ENCODE peak calls at places on chromosomes 6 and 20, in eight cellular contexts. Q is astrocyte, U is ovary, F is cardiac muscle cell, Z is PC-3, H is OCI-LY7, N is HCT116, C is psoas muscle. J is an unnamed sample.

GRCh38 chr20:12305555-12305954 is 387.9 kb downstream of the BTBD3 start:
- DNase-seq in F (peak; percentile 2), U (no peak), N (no peak), C (no peak), H (no peak), Q (no peak), Z (no peak), J (no peak)

GRCh38 chr6:2914318-2914660 is 11.2 kb upstream of the SERPINB9 start:
- DNase-seq in Q (no peak), F (no peak), Z (no peak), H (no peak), U (no peak), N (no peak), C (no peak), J (no peak)

GRCh38 chr6:15915508-15916178 is 213.2 kb upstream of the MYLIP start:
- DNase-seq in F (no peak), Q (no peak), Z (no peak), U (no peak), N (no peak), C (no peak), H (no peak), J (no peak)

GRCh38 chr6:12844284-12845223 is 128.0 kb downstream of the PHACTR1 start:
- DNase-seq in U (no peak), H (peak; percentile 27), F (peak; percentile 54), C (no peak), Z (peak; percentile 52), Q (peak; percentile 10), N (peak; percentile 10), J (peak; percentile 1)

GRCh38 chr6:106530026-106530425 is 99.3 kb downstream of the RTN4IP1 start:
- DNase-seq in H (no peak), Z (no peak), C (no peak), F (no peak), Q (no peak), U (no peak), N (no peak), J (no peak)

GRCh38 chr6:1864496-1864895 is 254.8 kb downstream of the FOXC1 start:
- DNase-seq in U (no peak), C (no peak), Z (no peak), H (no peak), N (no peak), Q (peak; percentile 7), F (no peak), J (no peak)

GRCh38 chr6:42555477-42556457 is 8.1 kb upstream of the UBR2 start:
- DNase-seq in H (peak; percentile 30), Z (peak; percentile 47), F (peak; percentile 7), Q (no peak), C (no peak), N (peak; percentile 33), U (no peak), J (peak; percentile 57)

GRCh38 chr20:13771853-13772453 is 12.8 kb downstream of the ESF1 start:
- DNase-seq in C (no peak), Q (peak; percentile 4), N (no peak), F (peak; percentile 41), U (no peak), Z (peak; percentile 72), H (peak; percentile 56), J (peak; percentile 9)

GRCh38 chr6:91241946-91242613 is 655.2 kb upstream of the MAP3K7 start:
- DNase-seq in C (no peak), H (no peak), U (no peak), N (no peak), Z (no peak), Q (no peak), F (no peak), J (no peak)

GRCh38 chr6:155980014-155980413 is 524.4 kb upstream of the NOX3 start:
- DNase-seq in U (no peak), Z (no peak), C (no peak), N (no peak), Q (no peak), H (no peak), F (no peak), J (no peak)

GRCh38 chr6:155974967-155975366 is 519.3 kb upstream of the NOX3 start:
- DNase-seq in F (no peak), Q (no peak), Z (no peak), H (no peak), N (no peak), C (no peak), U (no peak), J (no peak)

GRCh38 chr6:155970878-155971702 is 515.5 kb upstream of the NOX3 start:
- DNase-seq in C (no peak), Q (no peak), F (no peak), H (no peak), U (no peak), Z (no peak), N (no peak), J (no peak)

GRCh38 chr6:155968921-155969320 is 513.3 kb upstream of the NOX3 start:
- DNase-seq in H (no peak), Q (no peak), N (no peak), U (no peak), F (no peak), C (no peak), Z (no peak), J (no peak)

DNA sequence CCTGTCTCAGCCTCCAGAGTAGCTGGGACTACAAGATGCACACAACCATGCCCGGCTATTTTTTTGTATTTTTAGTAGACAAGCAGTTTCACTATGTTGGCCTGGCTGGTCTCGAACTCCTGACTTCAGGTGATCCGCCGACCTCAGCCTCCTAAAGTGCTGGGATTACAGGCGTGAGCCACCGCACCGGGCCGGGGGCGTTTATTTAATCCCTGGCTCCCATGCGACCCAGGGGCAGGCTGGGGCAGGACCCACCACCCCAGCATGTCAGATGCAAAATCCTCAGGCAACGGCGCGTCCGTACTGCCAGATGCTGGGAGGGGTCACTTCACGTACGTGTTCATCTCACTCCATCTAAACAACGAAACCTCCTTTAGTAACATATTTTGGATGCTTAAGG is 518.7 kb upstream of the NOX3 start:
- DNase-seq in C (no peak), Q (no peak), Z (no peak), F (no peak), N (no peak), U (no peak), H (no peak), J (no peak)
- H3K4me1 ChIP-seq in C (no peaks in the 10 kb centered on the region), Q (no peaks in the 10 kb centered on the region), Z (no peaks in the 10 kb centered on the region), F (no peaks in the 10 kb centered on the region), N (no peaks in the 10 kb centered on the region), U (no peaks in the 10 kb centered on the region), H (no peaks in the 10 kb centered on the region), J (peaks cover 9% of the 10 kb centered on the region)

GRCh38 chr20:11047559-11047958 is 373.8 kb upstream of the JAG1 start:
- DNase-seq in Q (peak; percentile 83), H (no peak), F (no peak), C (no peak), N (no peak), U (no peak), Z (peak; percentile 19), J (no peak)

GRCh38 chr20:11051146-11051545 is 377.3 kb upstream of the JAG1 start:
- DNase-seq in F (peak; percentile 27), Z (no peak), Q (no peak), N (no peak), H (no peak), U (no peak), C (no peak), J (no peak)

GRCh38 chr20:11045412-11046175 is 371.8 kb upstream of the JAG1 start:
- DNase-seq in N (no peak), Q (no peak), Z (no peak), C (no peak), U (no peak), F (no peak), H (no peak), J (no peak)

GRCh38 chr20:11050350-11050749 is 376.6 kb upstream of the JAG1 start:
- DNase-seq in Q (no peak), U (no peak), F (no peak), H (no peak), N (no peak), Z (peak; percentile 47), C (no peak), J (no peak)

GRCh38 chr20:11048739-11049138 is 374.9 kb upstream of the JAG1 start:
- DNase-seq in C (no peak), N (no peak), Q (no peak), H (no peak), F (no peak), Z (no peak), U (no peak), J (no peak)
- H3K4me1 ChIP-seq in C (no peaks in the 10 kb centered on the region), N (no peaks in the 10 kb centered on the region), Q (no peaks in the 10 kb centered on the region), H (no peaks in the 10 kb centered on the region), F (no peaks in the 10 kb centered on the region), Z (peaks cover 4% of the 10 kb centered on the region), U (no peaks in the 10 kb centered on the region), J (no peaks in the 10 kb centered on the region)

GRCh38 chr6:167096991-167097390 is 25.9 kb upstream of the CCR6 start:
- DNase-seq in Q (no peak), N (no peak), F (no peak), U (no peak), H (no peak), Z (no peak), C (no peak), J (no peak)

GRCh38 chr6:167100241-167100674 is 22.6 kb upstream of the CCR6 start:
- DNase-seq in F (no peak), Z (no peak), U (no peak), N (no peak), H (no peak), C (no peak), Q (no peak), J (no peak)

GRCh38 chr6:167099707-167100106 is 23.2 kb upstream of the CCR6 start:
- DNase-seq in H (no peak), Z (no peak), C (no peak), F (no peak), Q (no peak), U (no peak), N (no peak), J (no peak)

GRCh38 chr6:167097770-167098169 is 25.1 kb upstream of the CCR6 start:
- DNase-seq in Z (no peak), F (no peak), Q (no peak), U (no peak), C (no peak), H (no peak), N (no peak), J (no peak)

GRCh38 chr6:167098825-167099225 is 24.1 kb upstream of the CCR6 start:
- DNase-seq in U (no peak), C (no peak), N (no peak), F (no peak), Q (no peak), Z (no peak), H (no peak), J (peak; percentile 70)
- H3K4me1 ChIP-seq in U (peaks cover 9% of the 10 kb centered on the region), C (no peaks in the 10 kb centered on the region), N (no peaks in the 10 kb centered on the region), F (no peaks in the 10 kb centered on the region), Q (no peaks in the 10 kb centered on the region), Z (no peaks in the 10 kb centered on the region), H (peaks cover 76% of the 10 kb centered on the region), J (peaks cover 57% of the 10 kb centered on the region)

GRCh38 chr20:45405566-45406259 is 2.4 kb upstream of the DBNDD2 start:
- DNase-seq in Q (peak; percentile 3), U (no peak), H (no peak), Z (peak; percentile 71), C (peak; percentile 55), N (no peak), F (no peak), J (no peak)

GRCh38 chr20:45406260-45407066 is 1.6 kb upstream of the DBNDD2 start:
- DNase-seq in N (no peak), U (peak; percentile 68), H (no peak), Q (peak; percentile 2), F (peak; percentile 44), C (peak; percentile 84), Z (peak; percentile 52), J (peak; percentile 45)

GRCh38 chr20:45400346-45401031 is 7.6 kb upstream of the DBNDD2 start:
- DNase-seq in Z (no peak), F (no peak), H (no peak), N (no peak), Q (no peak), U (no peak), C (no peak), J (no peak)

GRCh38 chr20:45404438-45404837 is 3.7 kb upstream of the DBNDD2 start:
- DNase-seq in Q (no peak), F (no peak), H (no peak), N (no peak), C (no peak), Z (no peak), U (no peak), J (no peak)

GRCh38 chr20:45402946-45403345 is 5.1 kb upstream of the DBNDD2 start:
- DNase-seq in Q (no peak), F (no peak), C (no peak), Z (peak; percentile 28), H (no peak), U (no peak), N (no peak), J (no peak)
- H3K4me1 ChIP-seq in Q (peaks cover 16% of the 10 kb centered on the region), F (peaks cover 5% of the 10 kb centered on the region), C (peaks cover 9% of the 10 kb centered on the region), Z (peaks cover 8% of the 10 kb centered on the region), H (no peaks in the 10 kb centered on the region), U (peaks cover 3% of the 10 kb centered on the region), N (peaks cover 5% of the 10 kb centered on the region), J (peaks cover 19% of the 10 kb centered on the region)